ENCODE peak calls at places on chromosomes 16 and 17, in five cellular contexts. W is CD4-positive, alpha-beta T cell; T is omental fat pad; O is stomach; R is progenitor cell of endocrine pancreas. J is an unnamed sample.
A peak's percentile ranks its signal among the peaks of the same experiment; 100 is the strongest.

GRCh38 chr17:57211010-57211411 is 45.3 kb upstream of the MSI2 start:
- DNase-seq in W (no peak), T (no peak), O (no peak), R (no peak), J (no peak)

GRCh38 chr16:78939600-78939999 is 660.9 kb downstream of the MAF start:
- DNase-seq in W (no peak), T (no peak), O (no peak), R (no peak), J (no peak)

GRCh38 chr17:17385502-17385901 is 82.3 kb downstream of the NT5M start:
- DNase-seq in W (no peak), T (no peak), O (no peak), R (no peak), J (no peak)

GRCh38 chr17:64694207-64694606 is 32.1 kb upstream of the SMURF2 start:
- DNase-seq in W (no peak), T (peak; percentile 32), O (peak; percentile 87), R (no peak), J (no peak)

GRCh38 chr16:21598676-21599157 is 660 bp upstream of the METTL9 start:
- DNase-seq in W (peak; percentile 24), T (peak; percentile 32), O (no peak), R (no peak), J (no peak)

GRCh38 chr17:72392056-72393010 is 271.5 kb downstream of the SOX9 start:
- DNase-seq in W (no peak), T (no peak), O (no peak), R (no peak), J (no peak)

GRCh38 chr16:52558448-52558847 is 11.5 kb upstream of the TOX3 start:
- DNase-seq in W (no peak), T (no peak), O (no peak), R (no peak), J (no peak)

GRCh38 chr17:80892900-80893603 is 98.6 kb upstream of the CHMP6 start:
- DNase-seq in W (peak; percentile 25), T (no peak), O (no peak), R (no peak), J (peak; percentile 94)

GRCh38 chr17:81869221-81870154 is 1.6 kb downstream of the ARHGDIA start:
- DNase-seq in W (no peak), T (no peak), O (peak; percentile 33), R (peak; percentile 65), J (peak; percentile 90)

GRCh38 chr17:21352221-21352980 is 23.8 kb upstream of the KCNJ12 start:
- DNase-seq in W (no peak), T (no peak), O (no peak), R (no peak), J (no peak)

GRCh38 chr17:42783062-42783777 is 2.8 kb downstream of the WNK4 start:
- DNase-seq in W (no peak), T (no peak), O (no peak), R (no peak), J (no peak)

GRCh38 chr17:6257339-6257738 is 177.6 kb downstream of the AIPL1 start:
- DNase-seq in W (no peak), T (no peak), O (no peak), R (no peak), J (no peak)

GRCh38 chr17:40203131-40203530 is 16.0 kb upstream of the WIPF2 start:
- DNase-seq in W (no peak), T (no peak), O (no peak), R (no peak), J (no peak)

GRCh38 chr16:66621973-66622372 is 17.5 kb downstream of the CMTM3 start:
- DNase-seq in W (no peak), T (no peak), O (no peak), R (no peak), J (no peak)

GRCh38 chr16:88686062-88686438 is 257 bp downstream of the SNAI3 start:
- DNase-seq in W (peak; percentile 33), T (no peak), O (peak; percentile 59), R (no peak), J (no peak)

GRCh38 chr17:52536466-52536865 is 378.0 kb upstream of the CA10 start:
- DNase-seq in W (no peak), T (no peak), O (no peak), R (no peak), J (no peak)

GRCh38 chr16:4917117-4917516 is 19.8 kb downstream of the PPL start:
- DNase-seq in W (no peak), T (no peak), O (no peak), R (no peak), J (no peak)

GRCh38 chr17:66522591-66523272 is 220.3 kb downstream of the PRKCA start:
- DNase-seq in W (no peak), T (no peak), O (no peak), R (no peak), J (no peak)

GRCh38 chr17:4161179-4161559 is 18.2 kb downstream of the CYB5D2 start:
- DNase-seq in W (no peak), T (no peak), O (peak; percentile 28), R (no peak), J (no peak)
- TF ChIP-seq CTCF in W (no peak), T (no peak), O (no peak), R (no peak), J (peak; percentile 59)

GRCh38 chr16:84647830-84648594 is at the start of gene KLHL36:
- DNase-seq in W (peak; percentile 68), T (no peak), O (peak; percentile 66), R (peak; percentile 38), J (no peak)
- TF ChIP-seq CTCF in W (no peak), T (no peak), O (no peak), R (peak; percentile 6), J (no peak)

DNA sequence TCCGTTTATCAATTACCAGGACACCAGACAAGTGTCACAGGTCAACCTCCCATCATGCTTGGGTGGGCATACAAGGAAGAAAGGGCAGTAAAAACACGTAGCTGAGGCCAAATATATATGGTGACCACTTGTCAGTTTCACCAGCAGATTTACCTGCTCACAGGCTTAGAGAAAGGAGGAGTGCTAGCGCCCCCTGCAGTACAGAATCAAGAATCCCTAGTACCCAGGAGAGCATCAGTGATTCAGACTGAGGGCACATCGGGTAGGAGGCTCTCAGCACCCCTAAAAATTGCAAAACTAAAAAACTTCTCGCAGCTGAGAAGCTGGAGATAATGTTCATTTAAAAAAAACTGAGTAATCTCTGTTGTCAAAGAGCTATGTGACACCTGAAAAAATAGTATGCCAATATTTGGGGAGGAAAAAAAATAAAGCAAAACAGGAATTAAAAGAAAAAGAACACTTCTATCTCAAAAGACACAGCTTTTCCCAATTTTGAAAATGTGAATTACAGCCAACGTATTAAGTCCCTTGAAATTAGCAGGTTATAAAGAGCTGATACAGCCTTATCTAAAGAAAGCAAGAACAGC is 21.2 kb upstream of the MON1B start:
- DNase-seq in W (peak; percentile 15), T (no peak), O (peak; percentile 47), R (peak; percentile 42), J (no peak)
- TF ChIP-seq CTCF in W (peak; percentile 37), T (no peak), O (no peak), R (peak; percentile 86), J (peak; percentile 40)

GRCh38 chr16:11165349-11165748 is 90.7 kb downstream of the SOCS1 start:
- DNase-seq in W (no peak), T (no peak), O (no peak), R (no peak), J (no peak)
- TF ChIP-seq CTCF in W (no peak), T (no peak), O (no peak), R (no peak), J (no peak)

GRCh38 chr16:31458073-31458834 is 1.0 kb upstream of the ARMC5 start:
- DNase-seq in W (peak; percentile 39), T (no peak), O (peak; percentile 57), R (no peak), J (no peak)
- TF ChIP-seq CTCF in W (no peak), T (no peak), O (peak; percentile 14), R (no peak), J (no peak)

GRCh38 chr17:76781056-76781982 is 43.4 kb downstream of the MFSD11 start:
- DNase-seq in W (no peak), T (no peak), O (no peak), R (no peak), J (no peak)
- TF ChIP-seq CTCF in W (no peak), T (no peak), O (no peak), R (no peak), J (no peak)

GRCh38 chr16:70644763-70645597 is 1.4 kb upstream of the IL34 start:
- DNase-seq in W (no peak), T (no peak), O (no peak), R (no peak), J (no peak)
- TF ChIP-seq CTCF in W (no peak), T (no peak), O (no peak), R (no peak), J (no peak)

DNA sequence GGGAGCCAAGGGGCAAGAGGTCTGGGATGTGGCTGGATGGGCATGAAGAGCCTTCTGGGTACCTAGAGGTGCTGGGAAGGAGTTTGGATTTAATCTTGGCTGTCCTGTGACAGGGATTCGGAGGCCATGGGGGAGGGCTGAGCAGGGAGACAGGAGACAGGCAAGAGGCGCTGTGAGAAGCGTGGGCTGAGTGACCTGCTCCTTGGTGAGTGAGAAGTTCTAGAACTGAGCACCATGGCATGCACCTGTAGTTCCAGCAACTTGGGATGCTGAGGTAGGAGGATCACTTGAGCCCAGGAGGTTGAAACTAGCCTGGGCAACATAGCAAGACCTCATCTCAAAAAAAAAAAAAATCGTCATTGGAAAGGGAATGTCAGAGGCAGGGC is 78.3 kb upstream of the PLCG2 start:
- DNase-seq in W (no peak), T (no peak), O (no peak), R (no peak), J (no peak)
- TF ChIP-seq CTCF in W (no peak), T (no peak), O (no peak), R (no peak), J (no peak)

GRCh38 chr17:19812407-19812806 is 55.3 kb downstream of the ULK2 start:
- DNase-seq in W (peak; percentile 32), T (no peak), O (no peak), R (no peak), J (no peak)
- TF ChIP-seq CTCF in W (peak; percentile 28), T (no peak), O (no peak), R (peak; percentile 14), J (peak; percentile 20)

J was measured in osteocyte.